ENCODE peak calls at places on chromosome 2, in six cellular contexts. Q is GM12878, R is suprapubic skin, S is transverse colon, X is ovary, Z is HepG2. G is an unnamed sample. For H3K9me3, the result is how much of the 10 kb centered on the place peaks cover.

GRCh38 chr2:29450823-29451222 is 335.6 kb downstream of the CLIP4 start:
- DNase-seq in Q (no peak), R (no peak), S (no peak), X (no peak), Z (no peak), G (no peak)

GRCh38 chr2:180385601-180386201 is 378.6 kb upstream of the CWC22 start:
- DNase-seq in Q (no peak), R (no peak), S (no peak), X (no peak), Z (no peak), G (no peak)

GRCh38 chr2:169933124-169933711 is 106.0 kb downstream of the UBR3 start:
- DNase-seq in Q (no peak), R (no peak), S (no peak), X (no peak), Z (peak), G (no peak)

GRCh38 chr2:235493775-235494715 is at the start of gene AGAP1:
- DNase-seq in Q (no peak), R (peak), S (peak), X (peak), Z (peak), G (peak)

GRCh38 chr2:210686401-210686800 is 130.0 kb downstream of the CPS1 start:
- DNase-seq in Q (no peak), R (no peak), S (no peak), X (no peak), Z (peak), G (no peak)

GRCh38 chr2:37984589-37984988 is 59.5 kb downstream of the RMDN2 start:
- DNase-seq in Q (no peak), R (no peak), S (no peak), X (no peak), Z (no peak), G (no peak)

GRCh38 chr2:71609029-71609428 is 155.7 kb downstream of the DYSF start:
- DNase-seq in Q (no peak), R (no peak), S (no peak), X (no peak), Z (no peak), G (peak)

GRCh38 chr2:74867841-74868658 is 34.1 kb downstream of the HK2 start:
- DNase-seq in Q (no peak), R (peak), S (no peak), X (peak), Z (no peak), G (no peak)

GRCh38 chr2:205607146-205607545 is 75.2 kb upstream of the NRP2 start:
- DNase-seq in Q (no peak), R (no peak), S (no peak), X (no peak), Z (no peak), G (no peak)

GRCh38 chr2:173037245-173038106 is 38.2 kb upstream of the MAP3K20 start:
- DNase-seq in Q (no peak), R (no peak), S (no peak), X (no peak), Z (no peak), G (no peak)

GRCh38 chr2:61419570-61419969 is 51.3 kb downstream of the USP34 start:
- DNase-seq in Q (no peak), R (no peak), S (no peak), X (no peak), Z (no peak), G (no peak)

GRCh38 chr2:89775885-89776284 is 1084.4 kb downstream of the RPIA start:
- DNase-seq in Q (no peak), R (no peak), S (no peak), X (no peak), Z (no peak), G (no peak)

GRCh38 chr2:89781962-89782361 is 1090.5 kb downstream of the RPIA start:
- DNase-seq in Q (no peak), R (no peak), S (no peak), X (no peak), Z (no peak), G (no peak)

GRCh38 chr2:89784960-89785359 is 1093.5 kb downstream of the RPIA start:
- DNase-seq in Q (no peak), R (no peak), S (no peak), X (no peak), Z (no peak), G (no peak)

DNA sequence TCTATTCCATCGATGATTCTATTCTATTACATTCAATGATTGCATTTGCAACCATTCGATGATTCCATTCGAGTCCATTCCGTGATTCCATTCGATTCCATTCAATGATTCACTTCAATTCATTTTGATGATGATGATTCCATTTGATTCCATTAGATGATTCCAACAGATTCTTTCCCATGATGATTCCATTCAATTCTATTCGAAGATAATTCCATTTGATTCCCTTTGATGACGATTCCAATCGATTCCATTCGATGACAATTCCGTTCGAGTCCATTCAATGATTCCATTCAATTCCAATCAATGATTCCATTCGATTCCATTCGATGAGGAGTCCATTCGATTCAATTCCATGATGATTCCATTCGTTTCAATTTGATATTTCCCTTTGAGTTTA is 1088.8 kb downstream of the RPIA start:
- DNase-seq in Q (no peak), R (no peak), S (no peak), X (no peak), Z (no peak), G (no peak)
- H3K9me3 ChIP-seq in Q (under half), R (half or more), S (under half), X (under half), Z (half or more), G (under half)

GRCh38 chr2:163878718-163879117 is 142.9 kb upstream of the FIGN start:
- DNase-seq in Q (no peak), R (no peak), S (no peak), X (no peak), Z (peak), G (no peak)

DNA sequence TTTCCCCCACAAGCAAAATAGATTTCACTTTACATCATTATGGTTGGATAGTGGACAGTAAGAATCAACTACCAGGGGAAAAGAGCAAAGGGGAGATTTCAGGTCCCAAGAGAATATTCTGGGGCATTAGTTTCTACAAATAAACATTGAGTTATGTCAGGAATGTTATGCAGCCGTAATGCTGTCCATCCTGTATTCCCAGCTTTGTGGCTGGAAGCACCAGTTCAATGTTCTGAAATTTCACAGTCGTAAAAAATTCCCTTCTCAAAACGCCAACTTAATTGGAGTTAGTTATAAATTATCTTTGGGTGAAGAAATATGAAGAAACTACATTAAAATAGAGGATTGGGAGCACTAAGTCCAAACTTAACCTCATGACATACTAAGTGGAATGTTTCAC is 141.5 kb upstream of the FIGN start:
- DNase-seq in Q (no peak), R (no peak), S (no peak), X (no peak), Z (no peak), G (no peak)
- TF ChIP-seq EP300 in Q (no peak), R (no peak), S (no peak), X (no peak), Z (no peak), G (no peak)

GRCh38 chr2:137381731-137382130 is 582.5 kb upstream of the HNMT start:
- DNase-seq in Q (no peak), R (no peak), S (no peak), X (no peak), Z (no peak), G (no peak)
- H3K9me3 ChIP-seq in Q (under half), R (under half), S (under half), X (under half), Z (under half), G (under half)

DNA sequence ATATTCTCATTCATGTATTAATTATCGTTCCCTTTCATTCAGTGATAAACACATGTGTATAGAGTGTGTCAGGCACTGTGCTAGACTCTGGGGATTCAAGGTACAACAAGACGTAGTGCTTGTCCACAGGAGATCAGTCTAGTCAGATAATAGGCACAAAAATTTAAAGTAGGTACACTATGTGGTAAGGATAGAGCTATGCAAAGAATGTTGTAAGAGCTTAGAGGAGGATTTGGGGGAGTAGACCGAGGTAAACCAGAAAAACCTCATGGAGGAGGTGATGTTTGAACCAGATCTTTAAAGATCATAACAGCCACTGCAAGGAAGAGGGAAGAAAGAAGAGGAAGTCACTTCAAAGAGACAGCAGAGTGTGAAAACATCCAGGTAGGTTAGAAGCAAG is 256.9 kb upstream of the DDX18 start:
- DNase-seq in Q (no peak), R (no peak), S (no peak), X (no peak), Z (no peak), G (no peak)
- TF ChIP-seq EP300 in Q (no peak), R (no peak), S (no peak), X (no peak), Z (no peak), G (no peak)

GRCh38 chr2:187920511-187920910 is 366.3 kb upstream of the TFPI start:
- DNase-seq in Q (no peak), R (no peak), S (no peak), X (no peak), Z (no peak), G (no peak)
- H3K9me3 ChIP-seq in Q (under half), R (under half), S (under half), X (under half), Z (under half), G (under half)

DNA sequence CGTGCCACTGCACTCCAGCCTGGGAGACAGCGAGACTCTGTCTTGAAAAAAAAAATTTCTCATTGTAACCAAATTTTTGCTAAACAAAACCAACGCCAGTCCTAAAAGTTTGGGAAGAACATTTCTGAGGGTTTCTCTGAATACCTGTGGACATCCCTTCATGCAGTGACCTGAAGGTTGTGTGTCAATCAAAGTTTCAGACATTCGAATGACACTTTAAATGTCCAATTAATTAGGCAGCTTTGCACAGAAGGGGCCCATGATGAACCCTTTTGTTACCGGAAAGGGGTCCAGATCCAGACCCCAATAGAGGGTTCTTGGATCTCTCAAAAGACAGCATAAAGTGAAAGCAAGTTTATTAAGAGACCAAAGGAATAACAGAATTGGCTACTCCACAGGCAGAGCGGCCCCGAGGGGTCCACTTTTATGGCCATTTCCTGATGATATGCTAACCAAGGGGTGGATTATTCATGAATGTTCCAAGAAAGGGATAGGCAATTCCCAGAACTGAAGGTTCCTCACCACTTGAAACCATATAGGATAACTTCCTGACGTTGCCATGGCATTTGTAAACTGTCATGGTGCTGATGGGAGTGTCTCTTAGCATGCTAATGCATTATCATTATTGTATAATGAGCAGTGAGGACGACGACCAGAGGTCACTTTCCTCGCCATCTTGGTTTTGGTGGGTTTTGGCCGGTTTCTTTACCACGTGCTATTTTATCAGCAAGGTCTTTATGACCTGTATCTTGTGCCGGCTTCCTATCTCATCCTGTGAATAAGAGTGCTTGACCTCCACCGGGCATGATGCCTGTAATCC is 27.5 kb upstream of the HPCAL1 start:
- DNase-seq in Q (no peak), R (no peak), S (no peak), X (no peak), Z (no peak), G (no peak)
- TF ChIP-seq EP300 in Q (no peak), R (no peak), S (no peak), X (no peak), Z (no peak), G (no peak)

DNA sequence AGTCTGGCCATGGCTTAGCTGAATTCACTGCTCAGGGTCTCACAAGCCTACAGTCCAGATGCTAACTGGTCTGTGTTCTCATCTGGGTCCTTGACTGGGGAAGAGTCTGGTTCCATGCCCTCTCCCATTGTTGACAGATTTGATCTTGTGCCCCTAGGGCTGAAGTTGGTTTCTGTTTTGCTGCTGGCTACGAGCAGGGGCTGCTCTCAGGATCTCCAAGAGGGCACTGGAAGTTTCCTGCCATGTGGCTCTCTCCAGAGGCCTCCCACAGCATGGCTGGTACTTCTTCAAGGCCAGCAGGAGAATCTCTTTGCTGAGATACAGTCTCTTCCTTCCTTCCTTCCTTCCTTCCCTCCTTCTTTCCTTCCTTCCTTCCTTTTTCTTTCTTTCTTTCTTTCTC is 78.1 kb downstream of the SPP2 start:
- DNase-seq in Q (no peak), R (no peak), S (no peak), X (no peak), Z (no peak), G (no peak)
- H3K9me3 ChIP-seq in Q (under half), R (under half), S (under half), X (under half), Z (under half), G (under half)

GRCh38 chr2:88098558-88098900 is 29.3 kb downstream of the FABP1 start:
- DNase-seq in Q (no peak), R (no peak), S (no peak), X (no peak), Z (no peak), G (no peak)

GRCh38 chr2:88097192-88097591 is 29.6 kb downstream of the SMYD1 start:
- DNase-seq in Q (no peak), R (no peak), S (no peak), X (no peak), Z (no peak), G (no peak)

GRCh38 chr2:88099798-88100488 is 27.9 kb downstream of the FABP1 start:
- DNase-seq in Q (no peak), R (no peak), S (no peak), X (no peak), Z (no peak), G (no peak)

GRCh38 chr2:88097891-88098557 is 29.8 kb downstream of the FABP1 start:
- DNase-seq in Q (no peak), R (no peak), S (no peak), X (no peak), Z (no peak), G (no peak)

GRCh38 chr2:88100489-88100858 is 27.4 kb downstream of the FABP1 start:
- DNase-seq in Q (no peak), R (no peak), S (no peak), X (no peak), Z (no peak), G (no peak)
- TF ChIP-seq EP300 in Q (no peak), R (no peak), S (no peak), X (no peak), Z (no peak), G (no peak)

DNA sequence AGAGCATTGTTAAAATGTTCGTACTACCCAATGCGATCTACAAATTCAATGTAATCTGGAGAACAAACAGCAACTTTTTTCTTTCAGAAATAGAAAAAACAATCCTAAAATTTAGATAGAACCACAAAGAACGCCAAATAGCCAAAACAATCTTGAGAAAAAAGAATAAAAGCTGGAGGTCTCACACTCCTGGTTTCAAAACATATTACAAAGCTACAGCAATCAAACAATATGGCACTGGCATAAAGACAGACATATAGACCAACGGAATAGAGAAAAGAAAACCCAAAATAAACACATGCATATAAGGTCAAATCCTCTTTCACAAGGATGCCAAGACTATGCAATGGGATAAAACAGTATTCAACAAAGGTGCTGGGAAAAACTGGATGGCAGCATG is 74.5 kb downstream of the MAP4K3 start:
- DNase-seq in Q (no peak), R (no peak), S (no peak), X (no peak), Z (no peak), G (no peak)
- H3K9me3 ChIP-seq in Q (under half), R (under half), S (under half), X (under half), Z (under half), G (under half)

G was measured in sigmoid colon.